ENCODE peak calls at places on chromosomes 11 and 22, in four cellular contexts. B, L, Y and W are unnamed samples. For H3K36me3, the result is how much of the 10 kb centered on the place peaks cover.

GRCh38 chr11:12090061-12090572 is 20.3 kb upstream of the MICAL2 start:
- DNase-seq in B (no peak), L (no peak), Y (no peak), W (no peak)

GRCh38 chr11:38046571-38047135 is 1448.6 kb upstream of the RAG2 start:
- DNase-seq in B (no peak), L (no peak), Y (no peak), W (no peak)

GRCh38 chr11:35127619-35128018 is 11.4 kb upstream of the CD44 start:
- DNase-seq in B (no peak), L (no peak), Y (no peak), W (no peak)

GRCh38 chr11:119489087-119489486 is 66.1 kb upstream of the THY1 start:
- DNase-seq in B (no peak), L (no peak), Y (no peak), W (no peak)

GRCh38 chr22:20239063-20239950 is 28.8 kb downstream of the RTN4R start:
- DNase-seq in B (peak), L (peak), Y (peak), W (no peak)

GRCh38 chr11:117434481-117434880 is 106.8 kb downstream of the CEP164 start:
- DNase-seq in B (no peak), L (no peak), Y (no peak), W (no peak)

GRCh38 chr22:25235547-25236290 is 16.3 kb downstream of the CRYBB2 start:
- DNase-seq in B (peak), L (peak), Y (peak), W (no peak)

GRCh38 chr22:17097062-17097461 is 12.3 kb downstream of the IL17RA start:
- DNase-seq in B (no peak), L (no peak), Y (no peak), W (no peak)

GRCh38 chr11:82701847-82702520 is 31.7 kb downstream of the FAM181B start:
- DNase-seq in B (no peak), L (no peak), Y (no peak), W (no peak)

GRCh38 chr22:47155131-47155885 is 392.9 kb downstream of the TBC1D22A start:
- DNase-seq in B (no peak), L (no peak), Y (no peak), W (no peak)

GRCh38 chr22:47155912-47156311 is 393.5 kb downstream of the TBC1D22A start:
- DNase-seq in B (no peak), L (no peak), Y (no peak), W (no peak)

GRCh38 chr22:47153854-47154542 is 391.5 kb downstream of the TBC1D22A start:
- DNase-seq in B (no peak), L (no peak), Y (peak), W (no peak)

GRCh38 chr22:47152938-47153337 is 390.5 kb downstream of the TBC1D22A start:
- DNase-seq in B (no peak), L (no peak), Y (no peak), W (no peak)

DNA sequence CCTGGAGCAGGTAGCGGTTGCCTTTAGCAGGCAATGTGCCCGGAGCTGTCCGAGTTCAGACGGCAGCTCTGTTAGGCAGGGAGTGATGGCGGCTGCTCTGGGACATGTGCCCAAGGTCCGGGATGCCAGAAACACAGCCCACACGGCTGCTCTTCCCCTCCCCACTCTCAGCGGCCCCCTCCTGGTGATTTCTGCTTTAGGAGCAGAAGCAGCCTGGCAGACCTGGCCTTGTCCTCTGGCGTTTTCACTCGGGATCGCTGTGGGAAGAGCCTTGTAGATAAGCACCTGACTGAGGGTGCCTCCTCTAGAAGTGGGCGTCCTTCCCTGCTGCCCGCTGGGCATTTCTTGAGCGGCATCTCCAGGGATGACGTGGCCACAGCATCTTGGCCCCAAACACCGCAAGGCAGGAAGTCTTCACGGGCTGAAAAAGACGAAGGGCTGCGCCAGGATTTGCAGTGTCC is 392.2 kb downstream of the TBC1D22A start:
- DNase-seq in B (peak), L (peak), Y (peak), W (no peak)
- H3K4me3 ChIP-seq in B (peak), L (peak), Y (peak), W (no peak)

GRCh38 chr11:122146475-122146874 is 30.5 kb upstream of the BLID start:
- DNase-seq in B (no peak), L (no peak), Y (no peak), W (no peak)
- H3K36me3 ChIP-seq in B (under half), L (under half), Y (under half), W (under half)

GRCh38 chr11:65425971-65426838 is 3.6 kb downstream of the NEAT1 start:
- DNase-seq in B (no peak), L (peak), Y (no peak), W (no peak)

GRCh38 chr11:65428578-65429068 is 6.0 kb downstream of the NEAT1 start:
- DNase-seq in B (peak), L (peak), Y (peak), W (no peak)

GRCh38 chr11:65425105-65425970 is 2.7 kb downstream of the NEAT1 start:
- DNase-seq in B (no peak), L (peak), Y (no peak), W (no peak)

GRCh38 chr11:65427691-65428577 is 5.3 kb downstream of the NEAT1 start:
- DNase-seq in B (peak), L (peak), Y (peak), W (no peak)

GRCh38 chr11:65426839-65427690 is 4.5 kb downstream of the NEAT1 start:
- DNase-seq in B (peak), L (peak), Y (peak), W (no peak)
- TF ChIP-seq CTCF in B (no peak), L (no peak), Y (peak), W (no peak)

DNA sequence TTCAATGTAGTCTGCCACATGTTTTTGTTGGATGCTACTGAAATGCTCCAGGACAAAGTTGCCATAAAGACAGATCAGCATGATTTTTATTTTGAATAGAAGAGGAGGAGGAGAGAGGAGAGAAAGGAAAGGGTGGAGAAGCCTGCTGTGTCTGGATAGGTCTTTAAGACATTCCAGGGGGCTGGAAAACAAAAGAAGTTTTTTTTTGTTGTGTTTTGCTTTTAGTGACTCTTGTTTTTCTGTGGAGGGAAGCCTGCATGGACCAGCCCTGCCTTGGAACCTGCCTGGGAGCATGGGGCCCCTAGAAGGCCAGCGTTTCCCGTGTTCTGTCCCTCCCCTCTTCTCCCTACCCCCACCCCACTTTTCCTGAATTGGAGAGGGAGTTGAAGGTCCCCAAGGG is 2.3 kb downstream of the TSPAN18 start:
- DNase-seq in B (no peak), L (peak), Y (no peak), W (no peak)
- H3K4me3 ChIP-seq in B (no peak), L (no peak), Y (no peak), W (no peak)

DNA sequence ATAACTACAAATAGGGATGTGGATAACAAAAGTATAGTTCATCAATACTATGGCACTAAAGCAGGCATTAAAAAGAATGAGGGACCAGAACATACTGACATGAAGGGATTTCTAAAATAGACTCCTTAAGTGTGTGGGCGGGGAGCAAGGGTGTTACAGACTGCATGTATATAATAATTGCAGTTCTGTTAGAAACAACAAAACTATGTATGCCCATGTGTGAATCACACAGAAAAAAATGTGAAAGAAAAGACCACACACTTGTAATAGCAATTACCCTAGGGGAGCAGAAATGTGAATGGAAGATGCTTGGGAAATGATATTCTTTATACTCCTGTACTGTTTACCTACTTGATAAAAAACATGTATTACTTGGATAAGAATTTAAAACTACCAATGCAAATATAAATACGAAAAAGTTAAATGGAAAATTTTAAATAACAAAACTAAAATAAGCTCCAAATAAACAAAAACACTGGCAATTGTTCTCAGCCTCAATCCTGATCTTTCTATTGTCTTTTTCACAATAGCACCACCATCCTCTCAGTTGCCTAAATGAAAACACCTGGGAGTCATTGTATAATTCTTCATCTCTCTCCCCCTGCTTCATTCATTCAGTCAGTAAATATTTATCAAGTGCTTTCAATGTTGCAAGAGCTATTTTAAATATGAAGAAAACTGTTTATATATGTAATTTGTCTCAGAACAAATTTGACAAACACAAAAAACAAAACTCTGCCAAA is 129.8 kb downstream of the FCHSD2 start:
- DNase-seq in B (no peak), L (no peak), Y (no peak), W (no peak)
- H3K36me3 ChIP-seq in B (under half), L (under half), Y (under half), W (under half)

GRCh38 chr11:9092846-9093778 is 1.7 kb upstream of the SCUBE2 start:
- DNase-seq in B (no peak), L (no peak), Y (no peak), W (no peak)
- TF ChIP-seq CTCF in B (no peak), L (no peak), Y (no peak), W (no peak)

DNA sequence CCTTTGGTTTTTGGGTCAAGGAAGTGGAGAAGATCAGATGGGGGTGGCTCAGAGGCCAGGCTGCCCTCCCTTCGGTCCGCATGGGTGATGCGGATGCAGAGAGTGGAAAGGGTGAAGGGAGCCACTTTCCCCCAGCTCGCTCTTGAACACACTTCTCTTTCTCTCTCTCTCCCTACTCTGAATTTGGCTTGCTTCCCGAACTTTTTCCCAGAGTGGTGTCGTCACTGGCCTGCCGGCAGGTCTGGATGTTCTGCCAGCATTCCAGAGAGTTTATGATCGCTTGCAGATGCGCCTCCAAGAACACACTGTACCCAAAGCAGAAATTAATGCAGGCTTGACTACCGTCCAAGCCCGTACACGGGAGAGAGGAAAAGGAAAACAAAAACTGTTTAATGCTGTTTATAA is 103.2 kb downstream of the ZBTB16 start:
- DNase-seq in B (peak), L (peak), Y (peak), W (peak)
- H3K4me3 ChIP-seq in B (peak), L (no peak), Y (no peak), W (no peak)

GRCh38 chr11:62554377-62554776 is 7.8 kb upstream of the AHNAK start:
- DNase-seq in B (peak), L (no peak), Y (no peak), W (no peak)
- H3K36me3 ChIP-seq in B (under half), L (under half), Y (under half), W (under half)

GRCh38 chr11:66628061-66628603 is 10.4 kb upstream of the RBM4 start:
- DNase-seq in B (no peak), L (no peak), Y (no peak), W (no peak)
- TF ChIP-seq CTCF in B (no peak), L (no peak), Y (no peak), W (no peak)